ENCODE peak calls at places on chromosomes 12 and 14, in eight cellular contexts. G is SK-N-SH, S is HL-60, Y is K562, I is GM23338, O is HCT116, U is GM12878, R is HepG2. F is an unnamed sample.

GRCh38 chr14:31855262-31855661 is 221.8 kb upstream of the ARHGAP5 start:
- DNase-seq in S (no peak), G (no peak), Y (no peak), O (no peak), R (peak; percentile 87), U (no peak), I (no peak), F (no peak)

GRCh38 chr12:49873361-49873934 is 30.3 kb downstream of the FAIM2 start:
- DNase-seq in U (no peak), R (no peak), I (no peak), O (no peak), Y (no peak), S (no peak), G (no peak), F (no peak)

GRCh38 chr12:124640096-124640495 is 72.7 kb upstream of the NCOR2 start:
- DNase-seq in O (no peak), U (no peak), S (peak; percentile 38), I (no peak), Y (no peak), G (no peak), R (no peak), F (no peak)

GRCh38 chr12:65962921-65963883 is 138.9 kb downstream of the HMGA2 start:
- DNase-seq in I (peak; percentile 84), S (no peak), O (peak; percentile 57), R (no peak), Y (peak; percentile 8), U (no peak), G (peak; percentile 5), F (no peak)

GRCh38 chr12:32605326-32606095 is 73.6 kb upstream of the DNM1L start:
- DNase-seq in U (no peak), Y (no peak), G (no peak), O (no peak), I (no peak), S (no peak), R (no peak), F (no peak)

GRCh38 chr14:23538785-23539184 is 12.8 kb downstream of the ZFHX2 start:
- DNase-seq in I (peak; percentile 79), U (no peak), S (no peak), O (no peak), G (no peak), Y (no peak), R (no peak), F (no peak)

GRCh38 chr12:27193106-27193505 is 51.0 kb upstream of the STK38L start:
- DNase-seq in I (no peak), O (no peak), S (no peak), U (no peak), G (no peak), R (no peak), Y (no peak), F (no peak)

GRCh38 chr14:55412686-55413085 is 1.1 kb upstream of the ATG14 start:
- DNase-seq in I (no peak), S (no peak), R (no peak), U (no peak), Y (no peak), O (no peak), G (no peak), F (no peak)

GRCh38 chr14:91167380-91167770 is 53.5 kb downstream of the DGLUCY start:
- DNase-seq in Y (no peak), S (no peak), G (no peak), O (no peak), R (no peak), U (no peak), I (no peak), F (no peak)

GRCh38 chr12:13075786-13076570 is 27.5 kb downstream of the GSG1 start:
- DNase-seq in G (no peak), I (no peak), S (no peak), Y (no peak), R (no peak), O (no peak), U (no peak), F (no peak)

GRCh38 chr12:73220951-73221350 is 948.8 kb downstream of the TRHDE start:
- DNase-seq in G (no peak), S (no peak), O (no peak), U (no peak), Y (no peak), I (no peak), R (no peak), F (no peak)

GRCh38 chr12:112096667-112097066 is 11.9 kb downstream of the NAA25 start:
- DNase-seq in O (peak; percentile 87), U (no peak), R (no peak), I (no peak), S (no peak), G (no peak), Y (no peak), F (peak; percentile 76)
- TF ChIP-seq POLR2AphosphoS5 in O (peak; percentile 65), U (no peak), R (no peak), I (no peak), S (no peak), G (peak; percentile 31), Y (no peak), F (no peak)

GRCh38 chr14:74838141-74838540 is 37.8 kb downstream of the PROX2 start:
- DNase-seq in U (no peak), Y (no peak), R (no peak), I (no peak), G (no peak), S (no peak), O (no peak), F (no peak)

GRCh38 chr14:74834682-74835392 is 41.1 kb downstream of the PROX2 start:
- DNase-seq in Y (no peak), U (no peak), G (no peak), I (no peak), R (no peak), O (no peak), S (no peak), F (no peak)

GRCh38 chr14:74835607-74836250 is 40.2 kb downstream of the PROX2 start:
- DNase-seq in S (no peak), R (no peak), I (no peak), O (no peak), U (peak; percentile 23), G (no peak), Y (no peak), F (no peak)

GRCh38 chr14:74840603-74841030 is 35.3 kb downstream of the PROX2 start:
- DNase-seq in O (no peak), G (no peak), S (no peak), Y (no peak), I (no peak), U (no peak), R (no peak), F (no peak)

GRCh38 chr14:74836251-74836957 is 39.5 kb downstream of the PROX2 start:
- DNase-seq in U (no peak), S (no peak), G (no peak), O (no peak), Y (no peak), I (no peak), R (no peak), F (no peak)
- H3K4me3 ChIP-seq in U (no peak overlapping the region), S (no peak overlapping the region), G (no peak overlapping the region), O (no peak overlapping the region), Y (no peak overlapping the region), I (no peak overlapping the region), R (no peak overlapping the region), F (no peak overlapping the region)

DNA sequence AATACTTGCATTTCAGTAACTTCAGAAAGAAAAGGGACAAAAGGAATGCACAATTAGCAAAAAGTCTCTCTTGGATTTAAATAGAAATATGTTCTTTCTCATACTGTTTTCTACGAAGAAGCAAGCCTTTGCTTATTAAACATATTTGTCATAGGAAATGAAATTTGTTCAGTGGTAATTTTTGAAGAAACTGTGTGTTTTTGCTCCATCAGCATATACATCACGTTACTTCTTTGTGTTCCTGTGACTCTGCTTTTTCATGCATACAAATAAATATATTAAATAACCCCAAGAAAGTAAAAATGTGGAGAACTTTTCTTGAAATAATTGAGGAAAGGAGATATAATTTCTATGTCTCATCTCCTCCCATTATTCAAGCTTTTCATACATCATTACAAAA is 39.7 kb downstream of the CD163L1 start:
- DNase-seq in R (no peak), U (no peak), Y (no peak), G (no peak), O (no peak), I (no peak), S (no peak), F (no peak)
- TF ChIP-seq REST in R (no peak), U (no peak), Y (no peak), G (no peak), O (no peak), I (no peak), S (no peak), F (no peak)

GRCh38 chr12:79000501-79000900 is 135.9 kb downstream of the SYT1 start:
- DNase-seq in I (no peak), Y (no peak), O (no peak), U (no peak), S (no peak), G (no peak), R (no peak), F (no peak)
- TF ChIP-seq POLR2AphosphoS5 in I (no peak), Y (no peak), O (no peak), U (no peak), S (no peak), G (no peak), R (no peak), F (no peak)

GRCh38 chr12:79692249-79692619 is 1.5 kb upstream of the PAWR start:
- DNase-seq in O (no peak), S (no peak), U (no peak), G (no peak), I (no peak), Y (no peak), R (no peak), F (no peak)
- H3K4me3 ChIP-seq in O (peak overlapping the region; percentile 42), S (no peak overlapping the region), U (no peak overlapping the region), G (peak overlapping the region; percentile 71), I (peak overlapping the region; percentile 80), Y (no peak overlapping the region), R (peak overlapping the region; percentile 70), F (peak overlapping the region; percentile 91)

GRCh38 chr12:53127169-53127568 is 23.9 kb downstream of the SOAT2 start:
- DNase-seq in I (no peak), G (no peak), S (no peak), U (no peak), R (no peak), O (no peak), Y (no peak), F (no peak)
- TF ChIP-seq REST in I (no peak), G (no peak), S (no peak), U (no peak), R (no peak), O (no peak), Y (no peak), F (no peak)

F was measured in Panc1.